ENCODE peak calls at places on chromosomes 3 and 15, in four cellular contexts. G is H9, P is mesendoderm, F is H1. J is an unnamed sample.

GRCh38 chr3:178518660-178519396 is 17.4 kb upstream of the KCNMB2 start:
- DNase-seq in G (no peak), P (no peak), F (no peak), J (no peak)

GRCh38 chr3:58198804-58199203 is 12.0 kb downstream of the DNASE1L3 start:
- DNase-seq in G (no peak), P (no peak), F (no peak), J (no peak)

GRCh38 chr3:48042071-48042760 is 26.0 kb upstream of the MAP4 start:
- DNase-seq in G (no peak), P (peak), F (no peak), J (peak)

GRCh38 chr3:72791132-72791531 is 57.1 kb downstream of the SHQ1 start:
- DNase-seq in G (no peak), P (peak), F (no peak), J (no peak)

GRCh38 chr15:68609618-68610017 is 30.8 kb downstream of the CORO2B start:
- DNase-seq in G (no peak), P (no peak), F (no peak), J (no peak)

GRCh38 chr3:9727041-9727595 is 4.4 kb upstream of the BRPF1 start:
- DNase-seq in G (peak), P (peak), F (peak), J (no peak)

GRCh38 chr3:188489639-188490405 is 335.9 kb downstream of the LPP start:
- DNase-seq in G (no peak), P (no peak), F (no peak), J (peak)

GRCh38 chr15:38667875-38668274 is 103.3 kb upstream of the RASGRP1 start:
- DNase-seq in G (no peak), P (no peak), F (no peak), J (no peak)

GRCh38 chr15:91302588-91303439 is 202.8 kb downstream of the SV2B start:
- DNase-seq in G (peak), P (peak), F (peak), J (peak)

GRCh38 chr3:188385295-188385694 is 231.3 kb downstream of the LPP start:
- DNase-seq in G (no peak), P (no peak), F (no peak), J (no peak)

GRCh38 chr3:73021301-73021700 is 24.7 kb downstream of the PPP4R2 start:
- DNase-seq in G (no peak), P (no peak), F (no peak), J (no peak)

GRCh38 chr15:90465140-90465929 is 64.4 kb upstream of the CRTC3 start:
- DNase-seq in G (no peak), P (no peak), F (no peak), J (peak)

GRCh38 chr3:186953011-186953487 is 22.7 kb downstream of the ST6GAL1 start:
- DNase-seq in G (no peak), P (no peak), F (no peak), J (peak)

GRCh38 chr3:11757441-11757875 is 89.2 kb downstream of the TAMM41 start:
- DNase-seq in G (no peak), P (no peak), F (no peak), J (peak)

GRCh38 chr3:30510596-30510995 is 95.8 kb upstream of the TGFBR2 start:
- DNase-seq in G (no peak), P (no peak), F (no peak), J (peak)

GRCh38 chr3:48478631-48479555 is 25.1 kb downstream of the SHISA5 start:
- DNase-seq in G (no peak), P (no peak), F (no peak), J (no peak)

GRCh38 chr3:111616417-111617105 is 21.4 kb upstream of the ZBED2 start:
- DNase-seq in G (no peak), P (no peak), F (no peak), J (peak)

GRCh38 chr3:112086857-112087524 is 802 bp downstream of the C3orf52 start:
- DNase-seq in G (no peak), P (no peak), F (no peak), J (peak)

GRCh38 chr3:120280026-120280425 is 5.0 kb downstream of the GPR156 start:
- DNase-seq in G (no peak), P (no peak), F (no peak), J (no peak)

GRCh38 chr3:184503647-184504046 is 57.9 kb upstream of the EPHB3 start:
- DNase-seq in G (no peak), P (no peak), F (no peak), J (no peak)
- H3K56ac ChIP-seq in G (no peak), P (no peak), F (no peak), J (no peak)

GRCh38 chr3:59608356-59608755 is 558.5 kb upstream of the CFAP20DC start:
- DNase-seq in G (no peak), P (no peak), F (no peak), J (no peak)
- H3K56ac ChIP-seq in G (no peak), P (no peak), F (no peak), J (no peak)

GRCh38 chr3:128456776-128457715 is 9.6 kb downstream of the DNAJB8 start:
- DNase-seq in G (no peak), P (peak), F (no peak), J (no peak)
- H3K56ac ChIP-seq in G (no peak), P (peak), F (no peak), J (no peak)

DNA sequence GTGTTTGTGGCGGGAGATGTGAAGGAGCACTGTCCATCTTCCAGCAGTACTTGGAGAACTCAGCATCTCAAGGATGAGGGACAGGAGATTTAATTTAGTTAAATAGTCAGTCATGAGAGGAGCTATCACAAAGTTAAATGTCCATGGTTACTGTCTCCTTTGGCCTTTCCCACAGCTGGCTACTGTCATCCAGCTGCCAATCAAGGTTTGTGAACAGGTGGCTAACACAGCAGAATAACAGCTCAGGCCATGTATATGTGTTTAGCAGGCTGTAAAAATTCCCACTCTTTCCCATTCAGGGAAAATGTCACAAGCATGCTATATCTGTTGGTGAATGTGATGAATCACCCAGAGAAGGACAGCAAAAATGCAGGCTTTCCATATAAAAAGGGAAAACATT is 120.5 kb downstream of the TMEM108 start:
- DNase-seq in G (no peak), P (no peak), F (no peak), J (no peak)
- H3K56ac ChIP-seq in G (no peak), P (no peak), F (no peak), J (no peak)

J was measured in IMR-90.